ENCODE peak calls at places on chromosomes 5 and 9, in five cellular contexts. M is GM23248, W is PC-3, D is left ventricle myocardium inferior, E is brain microvascular endothelial cell. J is an unnamed sample.

GRCh38 chr5:31346896-31347557 is 153.5 kb downstream of the CDH6 start:
- DNase-seq in M (peak; percentile 18), W (no peak), D (no peak), E (no peak), J (no peak)

GRCh38 chr5:55303238-55303690 is 4.2 kb downstream of the DHX29 start:
- DNase-seq in M (peak; percentile 95), W (peak; percentile 52), D (no peak), E (peak; percentile 51), J (no peak)

GRCh38 chr5:155193018-155193417 is 179.5 kb downstream of the KIF4B start:
- DNase-seq in M (no peak), W (peak; percentile 2), D (no peak), E (no peak), J (no peak)

GRCh38 chr5:124236366-124237231 is 509.8 kb downstream of the ZNF608 start:
- DNase-seq in M (peak; percentile 4), W (no peak), D (no peak), E (no peak), J (no peak)

GRCh38 chr9:112224401-112225289 is 49.5 kb upstream of the SUSD1 start:
- DNase-seq in M (peak; percentile 86), W (peak; percentile 53), D (no peak), E (peak; percentile 85), J (no peak)

GRCh38 chr5:1787472-1788047 is 12.1 kb downstream of the MRPL36 start:
- DNase-seq in M (no peak), W (no peak), D (no peak), E (no peak), J (no peak)

GRCh38 chr5:60718186-60718892 is 18.4 kb upstream of the DEPDC1B start:
- DNase-seq in M (no peak), W (no peak), D (no peak), E (no peak), J (no peak)

GRCh38 chr5:111364992-111365391 is 140.8 kb downstream of the CAMK4 start:
- DNase-seq in M (peak; percentile 45), W (peak; percentile 29), D (no peak), E (peak; percentile 32), J (no peak)

GRCh38 chr5:139543423-139543991 is 17.6 kb upstream of the UBE2D2 start:
- DNase-seq in M (peak; percentile 9), W (no peak), D (peak; percentile 77), E (peak; percentile 17), J (peak; percentile 29)

GRCh38 chr5:149028984-149029383 is 33.9 kb downstream of the SH3TC2 start:
- DNase-seq in M (peak; percentile 38), W (no peak), D (no peak), E (no peak), J (no peak)

GRCh38 chr5:81609810-81610375 is 141.0 kb downstream of the SSBP2 start:
- DNase-seq in M (no peak), W (no peak), D (no peak), E (no peak), J (no peak)

GRCh38 chr5:33312631-33313030 is 128.1 kb upstream of the TARS1 start:
- DNase-seq in M (peak; percentile 12), W (no peak), D (no peak), E (no peak), J (no peak)

DNA sequence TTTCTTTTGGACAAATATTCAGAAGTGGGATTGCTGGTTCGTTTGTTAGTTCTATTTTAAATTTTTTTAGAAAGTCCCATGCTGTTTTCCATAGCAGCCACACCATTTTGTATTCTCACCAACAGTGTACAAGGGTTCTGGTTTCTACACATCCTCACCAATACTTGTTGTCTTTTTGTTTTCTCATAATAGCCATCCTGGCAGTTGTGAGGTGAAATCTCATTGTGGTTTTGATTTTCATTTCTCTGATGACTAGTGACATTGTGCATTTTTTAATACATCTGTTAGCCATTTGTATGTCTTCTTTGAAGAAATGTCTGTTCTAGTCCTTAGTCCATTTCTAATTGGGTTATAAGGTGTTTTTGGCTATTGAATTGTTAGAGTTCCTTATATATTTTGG is 214.3 kb downstream of the ARRDC3 start:
- DNase-seq in M (no peak), W (no peak), D (no peak), E (no peak), J (no peak)
- H3K36me3 ChIP-seq in M (no peaks in the 10 kb centered on the region), W (no peaks in the 10 kb centered on the region), D (no peaks in the 10 kb centered on the region), E (no peaks in the 10 kb centered on the region), J (no peaks in the 10 kb centered on the region)

DNA sequence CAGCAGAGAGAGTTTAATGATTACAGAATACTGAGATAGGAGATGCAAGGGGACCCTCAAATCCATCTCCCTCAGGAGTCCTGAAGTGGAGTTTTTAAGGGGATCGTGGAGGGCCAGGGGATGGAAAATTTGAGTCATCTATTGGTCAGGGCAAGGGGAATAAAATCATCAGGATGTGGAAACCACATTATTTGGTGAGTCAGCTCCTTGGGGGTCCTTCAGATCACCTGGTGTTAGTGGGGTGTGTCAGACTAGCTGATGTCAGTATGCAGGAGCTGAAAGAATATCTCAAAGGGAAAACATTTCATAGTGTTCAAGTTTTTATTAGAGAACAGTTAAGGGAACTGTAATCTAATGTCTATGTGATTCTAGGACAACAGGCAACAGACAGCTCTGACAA is 183.0 kb upstream of the FTMT start:
- DNase-seq in M (no peak), W (peak; percentile 47), D (no peak), E (peak; percentile 5), J (no peak)
- H3K27ac ChIP-seq in M (no peak overlapping the region), W (no peak overlapping the region), D (no peak overlapping the region), E (no peak overlapping the region), J (no peak overlapping the region)

DNA sequence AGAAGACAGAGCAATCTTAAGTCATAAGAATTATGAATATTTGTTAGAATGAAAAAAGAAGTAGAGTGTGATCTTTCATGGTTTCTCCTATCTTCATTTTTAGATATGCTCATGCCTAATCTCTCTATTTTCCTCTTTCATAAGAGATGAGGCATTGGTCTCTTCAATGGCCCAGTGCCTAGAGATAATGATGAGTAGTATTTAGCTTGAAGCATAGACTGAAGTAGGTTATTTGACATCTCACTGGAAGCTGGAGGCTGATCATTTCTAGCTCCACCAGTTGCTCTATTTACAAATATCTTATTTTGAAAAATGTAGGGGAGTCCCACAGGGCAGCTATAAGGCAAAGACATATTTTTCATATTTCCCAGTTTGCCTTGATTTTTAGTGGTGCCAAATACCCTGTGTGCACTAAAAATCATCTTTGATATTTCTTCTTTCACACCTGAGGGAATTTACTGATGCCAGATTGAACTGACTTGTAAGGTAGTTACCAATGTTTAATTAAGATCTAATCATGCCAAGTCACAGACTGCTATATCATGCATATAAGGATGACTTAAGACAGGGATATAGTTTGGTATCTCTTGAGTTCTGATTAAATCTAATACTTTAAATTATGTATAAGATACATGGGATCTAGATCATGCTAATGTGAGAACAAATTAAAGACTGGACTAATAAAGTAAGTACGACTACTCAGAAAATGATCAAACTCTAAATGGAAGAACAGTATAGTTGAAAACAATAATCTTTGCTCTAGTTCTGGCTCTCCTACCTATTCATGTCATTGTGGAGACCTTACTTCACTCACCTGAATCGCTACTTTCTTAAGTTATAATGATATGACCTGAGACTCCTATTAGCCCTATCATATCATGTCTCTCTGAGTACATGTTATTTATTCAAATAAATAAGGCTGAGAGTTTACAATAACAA is 108.2 kb upstream of the IFNE start:
- DNase-seq in M (peak; percentile 50), W (peak; percentile 21), D (no peak), E (no peak), J (no peak)
- H3K4me3 ChIP-seq in M (peak overlapping the region; percentile 74), W (peak overlapping the region; percentile 73), D (no peak overlapping the region), E (no peak overlapping the region), J (no peak overlapping the region)

GRCh38 chr5:75355236-75355635 is 18.2 kb downstream of the HMGCR start:
- DNase-seq in M (no peak), W (no peak), D (no peak), E (no peak), J (no peak)
- H3K36me3 ChIP-seq in M (peaks cover 75% of the 10 kb centered on the region), W (peaks cover 54% of the 10 kb centered on the region), D (peaks cover 98% of the 10 kb centered on the region), E (peaks cover 81% of the 10 kb centered on the region), J (peaks cover 62% of the 10 kb centered on the region)

DNA sequence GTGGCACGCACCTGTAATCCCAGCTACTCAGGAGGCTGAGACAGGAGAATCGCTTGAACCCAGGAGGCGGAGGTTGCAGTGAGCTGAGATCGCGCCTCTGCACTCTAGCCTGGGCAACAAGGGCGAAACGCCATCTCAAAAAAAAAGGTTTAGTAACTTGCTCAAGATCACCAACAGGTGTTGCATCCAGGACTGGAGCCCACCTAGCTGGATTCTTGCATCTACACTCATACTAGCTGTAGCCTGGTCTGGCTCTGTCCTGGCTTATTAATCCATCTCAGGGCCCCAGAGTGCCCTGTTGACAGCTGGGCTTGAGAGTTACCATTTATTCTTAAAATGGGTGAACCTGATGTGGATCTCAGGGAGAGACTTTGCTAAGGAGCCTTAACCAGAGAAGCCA is 7.5 kb downstream of the WWC1 start:
- DNase-seq in M (no peak), W (no peak), D (no peak), E (no peak), J (no peak)
- H3K27ac ChIP-seq in M (no peak overlapping the region), W (no peak overlapping the region), D (no peak overlapping the region), E (no peak overlapping the region), J (no peak overlapping the region)

GRCh38 chr9:87707805-87708500 is 18.0 kb upstream of the CTSL start:
- DNase-seq in M (no peak), W (no peak), D (no peak), E (no peak), J (no peak)
- H3K4me3 ChIP-seq in M (no peak overlapping the region), W (no peak overlapping the region), D (no peak overlapping the region), E (no peak overlapping the region), J (no peak overlapping the region)

GRCh38 chr5:76960004-76960625 is 7.3 kb downstream of the CRHBP start:
- DNase-seq in M (no peak), W (no peak), D (no peak), E (peak; percentile 42), J (no peak)
- H3K36me3 ChIP-seq in M (no peaks in the 10 kb centered on the region), W (no peaks in the 10 kb centered on the region), D (no peaks in the 10 kb centered on the region), E (no peaks in the 10 kb centered on the region), J (no peaks in the 10 kb centered on the region)

J was measured in CD4-positive, alpha-beta memory T cell.